ENCODE peak calls at places on chromosome 1, in five cellular contexts. One of them, this sample, is unnamed.
A peak's percentile ranks its signal among the peaks of the same experiment; 100 is the strongest.

GRCh38 chr1:76113446-76113845 is 38.9 kb downstream of the ST6GALNAC3 start:
- DNase-seq in fibroblast of lung: no peak
- DNase-seq in foreskin fibroblast: no peak
- DNase-seq in Daoy: no peak
- DNase-seq in stimulated activated CD4-positive, alpha-beta T cell treated with anti-CD3 and anti-CD28 coated beads, Interleukin-4, amount 100 ng/mL, for 48 hours: no peak
- DNase-seq in this sample: no peak

GRCh38 chr1:40059292-40059959 is 18.9 kb downstream of the CAP1 start:
- DNase-seq in fibroblast of lung: peak; percentile 73
- DNase-seq in foreskin fibroblast: peak; percentile 30
- DNase-seq in stimulated activated CD4-positive, alpha-beta T cell treated with anti-CD3 and anti-CD28 coated beads, Interleukin-4, amount 100 ng/mL, for 48 hours: no peak
- DNase-seq in Daoy: peak; percentile 22
- DNase-seq in this sample: no peak

GRCh38 chr1:59025201-59025600 is 241.4 kb upstream of the JUN start:
- DNase-seq in foreskin fibroblast: peak; percentile 69
- DNase-seq in Daoy: peak; percentile 64
- DNase-seq in fibroblast of lung: peak; percentile 77
- DNase-seq in stimulated activated CD4-positive, alpha-beta T cell treated with anti-CD3 and anti-CD28 coated beads, Interleukin-4, amount 100 ng/mL, for 48 hours: no peak
- DNase-seq in this sample: no peak

GRCh38 chr1:67724928-67725560 is 40.0 kb downstream of the GADD45A start:
- DNase-seq in Daoy: peak; percentile 84
- DNase-seq in foreskin fibroblast: peak; percentile 88
- DNase-seq in fibroblast of lung: peak; percentile 97
- DNase-seq in stimulated activated CD4-positive, alpha-beta T cell treated with anti-CD3 and anti-CD28 coated beads, Interleukin-4, amount 100 ng/mL, for 48 hours: no peak
- DNase-seq in this sample: no peak

GRCh38 chr1:41936107-41936506 is 17.4 kb upstream of the HIVEP3 start:
- DNase-seq in stimulated activated CD4-positive, alpha-beta T cell treated with anti-CD3 and anti-CD28 coated beads, Interleukin-4, amount 100 ng/mL, for 48 hours: no peak
- DNase-seq in fibroblast of lung: peak; percentile 70
- DNase-seq in Daoy: peak; percentile 63
- DNase-seq in foreskin fibroblast: peak; percentile 57
- DNase-seq in this sample: no peak

GRCh38 chr1:234999513-234999940 is 129.1 kb downstream of the TOMM20 start:
- DNase-seq in fibroblast of lung: no peak
- DNase-seq in Daoy: no peak
- DNase-seq in foreskin fibroblast: no peak
- DNase-seq in stimulated activated CD4-positive, alpha-beta T cell treated with anti-CD3 and anti-CD28 coated beads, Interleukin-4, amount 100 ng/mL, for 48 hours: no peak
- DNase-seq in this sample: no peak

GRCh38 chr1:165364432-165365133 is 8.1 kb upstream of the LMX1A start:
- DNase-seq in Daoy: peak; percentile 86
- DNase-seq in stimulated activated CD4-positive, alpha-beta T cell treated with anti-CD3 and anti-CD28 coated beads, Interleukin-4, amount 100 ng/mL, for 48 hours: no peak
- DNase-seq in fibroblast of lung: no peak
- DNase-seq in foreskin fibroblast: peak; percentile 56
- DNase-seq in this sample: no peak

GRCh38 chr1:3695326-3696217 is 43.3 kb downstream of the TP73 start:
- DNase-seq in Daoy: peak; percentile 59
- DNase-seq in foreskin fibroblast: peak; percentile 18
- DNase-seq in stimulated activated CD4-positive, alpha-beta T cell treated with anti-CD3 and anti-CD28 coated beads, Interleukin-4, amount 100 ng/mL, for 48 hours: no peak
- DNase-seq in fibroblast of lung: peak; percentile 11
- DNase-seq in this sample: peak; percentile 40

GRCh38 chr1:151547900-151548230 is 7.8 kb downstream of the TUFT1 start:
- DNase-seq in Daoy: no peak
- DNase-seq in fibroblast of lung: no peak
- DNase-seq in foreskin fibroblast: no peak
- DNase-seq in stimulated activated CD4-positive, alpha-beta T cell treated with anti-CD3 and anti-CD28 coated beads, Interleukin-4, amount 100 ng/mL, for 48 hours: no peak
- DNase-seq in this sample: no peak

GRCh38 chr1:59570524-59570923 is 244.2 kb upstream of the HOOK1 start:
- DNase-seq in fibroblast of lung: peak; percentile 38
- DNase-seq in foreskin fibroblast: no peak
- DNase-seq in stimulated activated CD4-positive, alpha-beta T cell treated with anti-CD3 and anti-CD28 coated beads, Interleukin-4, amount 100 ng/mL, for 48 hours: peak; percentile 2
- DNase-seq in Daoy: peak; percentile 62
- DNase-seq in this sample: no peak

GRCh38 chr1:3651939-3652537 is at the start of gene TP73:
- DNase-seq in Daoy: peak; percentile 38
- DNase-seq in fibroblast of lung: peak; percentile 9
- DNase-seq in foreskin fibroblast: no peak
- DNase-seq in stimulated activated CD4-positive, alpha-beta T cell treated with anti-CD3 and anti-CD28 coated beads, Interleukin-4, amount 100 ng/mL, for 48 hours: no peak
- DNase-seq in this sample: peak; percentile 45

GRCh38 chr1:116806245-116806644 is 52.0 kb downstream of the CD2 start:
- DNase-seq in fibroblast of lung: no peak
- DNase-seq in Daoy: no peak
- DNase-seq in stimulated activated CD4-positive, alpha-beta T cell treated with anti-CD3 and anti-CD28 coated beads, Interleukin-4, amount 100 ng/mL, for 48 hours: peak; percentile 79
- DNase-seq in foreskin fibroblast: no peak
- DNase-seq in this sample: no peak

GRCh38 chr1:60133848-60134247 is 60.3 kb upstream of the C1orf87 start:
- DNase-seq in stimulated activated CD4-positive, alpha-beta T cell treated with anti-CD3 and anti-CD28 coated beads, Interleukin-4, amount 100 ng/mL, for 48 hours: no peak
- DNase-seq in foreskin fibroblast: peak; percentile 83
- DNase-seq in Daoy: peak; percentile 53
- DNase-seq in fibroblast of lung: peak; percentile 91
- DNase-seq in this sample: peak; percentile 8

GRCh38 chr1:72438270-72438669 is 155.9 kb upstream of the NEGR1 start:
- DNase-seq in foreskin fibroblast: no peak
- DNase-seq in Daoy: no peak
- DNase-seq in fibroblast of lung: peak; percentile 15
- DNase-seq in stimulated activated CD4-positive, alpha-beta T cell treated with anti-CD3 and anti-CD28 coated beads, Interleukin-4, amount 100 ng/mL, for 48 hours: no peak
- DNase-seq in this sample: no peak

GRCh38 chr1:30977105-30977504 is 68.5 kb upstream of the SDC3 start:
- DNase-seq in Daoy: peak; percentile 8
- DNase-seq in foreskin fibroblast: peak; percentile 48
- DNase-seq in stimulated activated CD4-positive, alpha-beta T cell treated with anti-CD3 and anti-CD28 coated beads, Interleukin-4, amount 100 ng/mL, for 48 hours: no peak
- DNase-seq in fibroblast of lung: peak; percentile 62
- DNase-seq in this sample: no peak

GRCh38 chr1:115714572-115715141 is 53.9 kb downstream of the CASQ2 start:
- DNase-seq in Daoy: no peak
- DNase-seq in fibroblast of lung: no peak
- DNase-seq in foreskin fibroblast: no peak
- DNase-seq in stimulated activated CD4-positive, alpha-beta T cell treated with anti-CD3 and anti-CD28 coated beads, Interleukin-4, amount 100 ng/mL, for 48 hours: no peak
- DNase-seq in this sample: no peak

GRCh38 chr1:221118176-221118937 is 239.1 kb downstream of the HLX start:
- DNase-seq in stimulated activated CD4-positive, alpha-beta T cell treated with anti-CD3 and anti-CD28 coated beads, Interleukin-4, amount 100 ng/mL, for 48 hours: no peak
- DNase-seq in foreskin fibroblast: no peak
- DNase-seq in fibroblast of lung: no peak
- DNase-seq in Daoy: no peak
- DNase-seq in this sample: no peak

GRCh38 chr1:103247517-103247916 is 139.2 kb upstream of the COL11A1 start:
- DNase-seq in Daoy: no peak
- DNase-seq in stimulated activated CD4-positive, alpha-beta T cell treated with anti-CD3 and anti-CD28 coated beads, Interleukin-4, amount 100 ng/mL, for 48 hours: no peak
- DNase-seq in fibroblast of lung: no peak
- DNase-seq in foreskin fibroblast: no peak
- DNase-seq in this sample: no peak

This sample was measured in G401.